ENCODE peak calls at places on chromosomes 2 and 18, in four cellular contexts. T is breast epithelium, K is transverse colon, U is cardiac fibroblast. C is an unnamed sample.

GRCh38 chr2:174959787-174960186 is 45.4 kb downstream of the CHN1 start:
- DNase-seq in T (no peak), K (no peak), U (no peak), C (no peak)

GRCh38 chr18:70165936-70166335 is 39.6 kb downstream of the RTTN start:
- DNase-seq in T (no peak), U (no peak), K (no peak), C (no peak)

GRCh38 chr2:240410808-240411207 is 24.7 kb upstream of the GPC1 start:
- DNase-seq in U (no peak), T (no peak), K (no peak), C (no peak)

GRCh38 chr2:164706522-164706921 is 85.2 kb upstream of the GRB14 start:
- DNase-seq in U (peak), K (no peak), T (no peak), C (no peak)

GRCh38 chr2:211133766-211134165 is 577.4 kb downstream of the CPS1 start:
- DNase-seq in K (no peak), U (peak), T (no peak), C (no peak)

GRCh38 chr2:191757256-191757655 is 79.3 kb downstream of the NABP1 start:
- DNase-seq in U (no peak), K (no peak), T (no peak), C (no peak)

GRCh38 chr18:45167109-45167551 is 448.1 kb upstream of the SLC14A2 start:
- DNase-seq in T (no peak), U (peak), K (peak), C (no peak)

GRCh38 chr2:25032094-25032493 is 9.8 kb upstream of the EFR3B start:
- DNase-seq in K (no peak), U (peak), T (no peak), C (no peak)

DNA sequence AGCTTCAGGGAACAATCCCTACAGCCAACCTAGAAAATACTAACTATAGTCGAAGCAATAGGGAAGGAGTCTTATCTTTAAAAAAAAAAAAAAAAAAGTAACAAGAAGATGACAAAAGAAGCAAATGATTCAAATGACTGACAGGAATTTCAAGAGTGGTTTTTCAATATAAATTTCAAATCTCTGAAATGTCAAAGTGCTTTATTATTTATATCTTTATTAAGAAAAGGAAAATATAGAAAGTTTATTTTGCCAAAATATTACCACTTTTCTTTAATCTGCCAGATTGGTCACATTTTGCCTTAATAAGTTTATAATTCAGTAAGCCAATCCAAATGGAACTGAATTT is 63.5 kb upstream of the HNRNPA3 start:
- DNase-seq in U (no peak), T (no peak), K (no peak), C (no peak)
- H3K4me3 ChIP-seq in U (no peak), T (peak), K (no peak), C (no peak)

DNA sequence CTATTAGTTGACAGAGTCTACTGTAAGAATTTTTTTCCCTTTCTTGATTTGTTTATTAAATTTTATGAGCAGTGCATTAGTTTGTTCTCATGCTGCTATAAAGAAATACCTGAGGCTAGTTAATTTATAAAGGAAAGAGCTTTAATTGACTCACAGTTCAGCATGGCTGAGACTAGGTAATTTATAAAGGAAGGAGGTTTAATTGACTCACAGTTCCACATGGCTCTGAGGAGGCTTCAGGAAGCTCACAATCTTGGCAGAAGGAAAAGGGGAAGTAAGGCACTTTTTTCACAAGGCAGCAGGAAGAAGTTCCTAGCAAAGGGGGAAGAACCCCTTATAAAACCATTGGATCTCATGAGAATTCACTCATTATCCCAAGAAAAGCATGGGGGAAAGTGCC is 191.4 kb upstream of the VRK2 start:
- DNase-seq in K (no peak), T (no peak), U (no peak), C (no peak)
- TF ChIP-seq CTCF in K (no peak), T (no peak), U (no peak), C (no peak)

GRCh38 chr18:2657043-2657512 is 1.6 kb downstream of the SMCHD1 start:
- DNase-seq in K (no peak), T (no peak), U (peak), C (no peak)

GRCh38 chr18:2655153-2655953 is at the start of gene SMCHD1:
- DNase-seq in T (peak), K (peak), U (peak), C (peak)

GRCh38 chr18:2655954-2656236 is 369 bp downstream of the SMCHD1 start:
- DNase-seq in T (no peak), K (no peak), U (no peak), C (no peak)

GRCh38 chr18:2656237-2657042 is 914 bp downstream of the SMCHD1 start:
- DNase-seq in K (peak), T (peak), U (peak), C (peak)

DNA sequence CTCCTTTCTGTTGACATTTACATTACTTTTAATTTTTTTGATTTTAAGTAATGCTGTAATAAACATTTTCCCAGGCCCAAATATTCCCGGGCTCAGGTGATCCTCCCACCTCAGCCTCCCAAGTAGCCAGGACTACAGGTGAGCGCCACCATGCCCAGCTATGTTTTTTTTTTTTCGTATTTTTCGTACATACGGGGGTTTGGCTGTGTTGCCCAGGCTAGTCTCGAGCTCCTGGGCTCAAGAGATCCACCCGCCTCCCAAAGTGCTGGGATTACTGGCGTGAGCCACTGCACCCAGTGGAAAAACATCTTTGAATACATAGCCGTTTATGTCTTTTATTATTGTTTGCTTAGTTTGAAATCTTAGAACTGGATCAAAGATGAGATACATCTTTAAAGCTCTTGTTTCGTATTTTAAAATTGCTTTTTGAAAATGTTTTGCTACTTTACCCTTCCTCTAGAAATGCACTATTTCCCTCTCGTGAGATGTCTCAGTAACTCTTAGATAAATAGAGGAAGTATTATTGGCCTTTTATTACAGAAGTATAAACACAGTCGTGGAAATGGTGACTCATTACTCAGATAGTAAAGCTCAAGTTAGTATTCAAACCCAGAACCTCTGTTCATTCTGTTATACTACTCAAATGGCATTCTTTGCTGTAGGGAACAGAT is 2.4 kb downstream of the SMCHD1 start:
- DNase-seq in U (peak), T (no peak), K (no peak), C (no peak)
- H3K4me3 ChIP-seq in U (no peak), T (peak), K (peak), C (no peak)

GRCh38 chr2:186503827-186504606 is 18.0 kb downstream of the ZC3H15 start:
- DNase-seq in K (no peak), U (peak), T (no peak), C (no peak)
- TF ChIP-seq CTCF in K (peak), U (peak), T (peak), C (peak)

GRCh38 chr2:129070663-129071062 is 752.0 kb upstream of the HS6ST1 start:
- DNase-seq in T (no peak), U (no peak), K (no peak), C (no peak)
- H3K4me3 ChIP-seq in T (no peak), U (no peak), K (no peak), C (no peak)

DNA sequence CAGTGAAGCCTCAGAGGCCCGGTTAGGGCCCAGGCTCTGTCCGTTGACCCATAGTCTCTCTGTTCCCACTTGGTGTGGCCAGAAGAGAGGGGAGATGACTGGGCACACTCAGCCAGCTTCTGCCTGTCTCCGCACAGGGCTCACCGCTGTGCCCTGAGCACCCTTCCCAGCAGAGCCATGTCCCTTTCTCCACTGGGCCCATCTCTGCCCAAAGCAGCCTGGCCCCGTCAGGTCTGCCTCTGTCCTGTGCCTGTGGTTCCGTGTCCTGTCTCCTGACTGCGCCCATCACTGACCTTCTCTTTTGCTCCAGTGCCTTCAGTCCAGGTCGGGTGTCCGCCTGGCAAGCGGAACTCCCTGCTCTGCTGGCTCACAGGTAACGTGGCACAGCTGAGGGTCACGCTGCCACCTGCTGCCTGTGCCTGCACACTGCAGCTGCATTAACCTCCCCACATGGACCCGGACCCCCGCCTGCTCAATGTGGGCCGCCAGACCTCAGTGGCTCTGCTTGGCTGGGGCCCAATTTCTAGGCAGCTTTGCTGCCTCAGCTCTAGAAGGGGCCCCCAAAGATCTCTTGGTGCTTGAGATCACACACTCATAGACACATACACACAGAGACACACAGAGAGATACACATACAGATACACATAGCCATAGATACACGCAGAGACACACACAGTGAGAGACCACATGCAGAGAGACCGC is 15.2 kb upstream of the CNNM3 start:
- DNase-seq in T (peak), U (peak), K (peak), C (peak)
- TF ChIP-seq CTCF in T (peak), U (peak), K (peak), C (peak)

GRCh38 chr2:64622443-64623231 is 31.1 kb downstream of the SERTAD2 start:
- DNase-seq in K (no peak), T (no peak), U (peak), C (no peak)

GRCh38 chr2:64624862-64625261 is 28.9 kb downstream of the SERTAD2 start:
- DNase-seq in U (no peak), K (no peak), T (no peak), C (no peak)

GRCh38 chr2:64625352-64626145 is 28.2 kb downstream of the SERTAD2 start:
- DNase-seq in T (no peak), U (no peak), K (no peak), C (no peak)

GRCh38 chr2:64624108-64624610 is 29.6 kb downstream of the SERTAD2 start:
- DNase-seq in U (no peak), K (no peak), T (no peak), C (no peak)

DNA sequence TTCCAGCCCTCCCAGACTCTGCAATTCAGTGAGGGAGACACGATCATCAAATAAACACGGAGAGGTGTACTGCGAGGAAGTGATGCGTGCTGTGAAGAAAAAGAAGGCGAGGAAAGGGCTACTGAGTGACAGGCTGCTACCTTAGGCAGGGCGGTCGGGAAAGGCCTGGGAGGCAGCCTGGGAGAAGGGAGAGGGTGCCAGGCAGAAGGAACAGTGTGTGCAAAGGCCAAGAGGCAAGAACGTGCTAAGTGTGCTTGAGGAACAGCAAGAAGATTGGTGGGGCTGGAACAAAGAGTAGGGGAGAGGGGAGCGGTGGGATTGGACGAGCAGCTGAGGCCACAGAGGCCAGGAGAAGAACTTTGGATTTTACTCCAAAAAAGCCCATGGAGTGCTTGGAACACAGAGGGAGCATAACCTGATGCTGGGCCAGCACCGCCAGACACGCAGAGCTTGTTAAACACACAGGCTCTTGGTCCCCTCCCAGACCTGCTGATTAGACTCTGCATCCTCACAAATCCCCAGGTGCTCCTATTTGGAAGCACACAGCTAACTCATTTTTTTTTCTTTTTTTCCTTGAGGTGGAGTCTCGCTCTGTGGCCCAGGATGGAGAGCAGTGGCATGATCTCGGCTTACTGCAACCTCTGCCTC is 30.4 kb downstream of the SERTAD2 start:
- DNase-seq in K (no peak), T (no peak), U (no peak), C (no peak)
- H3K4me3 ChIP-seq in K (no peak), T (no peak), U (no peak), C (no peak)

GRCh38 chr18:43277164-43277600 is at the start of gene SYT4:
- DNase-seq in T (no peak), U (peak), K (no peak), C (no peak)
- TF ChIP-seq CTCF in T (no peak), U (no peak), K (no peak), C (no peak)

GRCh38 chr2:69693472-69694450 is 48.2 kb upstream of the ANXA4 start:
- DNase-seq in K (peak), U (no peak), T (no peak), C (no peak)
- H3K4me3 ChIP-seq in K (no peak), U (no peak), T (no peak), C (no peak)

GRCh38 chr2:33034784-33035183 is 88.0 kb downstream of the LTBP1 start:
- DNase-seq in T (no peak), U (peak), K (no peak), C (no peak)
- TF ChIP-seq CTCF in T (peak), U (peak), K (peak), C (no peak)

C was measured in lung.